ENCODE peak calls at places on chromosomes 13 and 19, in six cellular contexts. U is WTC11, O is K562, J is H1, N is GM12878, D is HepG2. P is an unnamed sample.

GRCh38 chr13:39875583-39875982 is 220.1 kb downstream of the COG6 start:
- DNase-seq in U (no peak), O (no peak), J (no peak), N (no peak), D (no peak), P (no peak)

GRCh38 chr19:15422311-15423075 is 3.7 kb upstream of the AKAP8L start:
- DNase-seq in U (no peak), O (no peak), J (no peak), N (no peak), D (no peak), P (no peak)

GRCh38 chr13:63307239-63307638 is 1891.6 kb upstream of the PCDH20 start:
- DNase-seq in U (no peak), O (no peak), J (no peak), N (no peak), D (no peak), P (no peak)

GRCh38 chr19:31784631-31785237 is 435.5 kb upstream of the TSHZ3 start:
- DNase-seq in U (no peak), O (no peak), J (no peak), N (no peak), D (no peak), P (no peak)

GRCh38 chr13:81488021-81488420 is 1147.1 kb upstream of the SPRY2 start:
- DNase-seq in U (no peak), O (no peak), J (no peak), N (no peak), D (no peak), P (no peak)

GRCh38 chr19:4327252-4327876 is 11.3 kb downstream of the STAP2 start:
- DNase-seq in U (peak), O (peak), J (peak), N (no peak), D (no peak), P (peak)

GRCh38 chr19:41427647-41428480 is 690 bp upstream of the B3GNT8 start:
- DNase-seq in U (peak), O (peak), J (peak), N (no peak), D (no peak), P (peak)

GRCh38 chr19:45632468-45633196 is 6.6 kb downstream of the EML2 start:
- DNase-seq in U (peak), O (peak), J (peak), N (no peak), D (no peak), P (peak)

GRCh38 chr13:27607125-27607524 is 13.2 kb downstream of the LNX2 start:
- DNase-seq in U (no peak), O (peak), J (no peak), N (no peak), D (peak), P (no peak)

GRCh38 chr19:35301961-35302360 is 10.0 kb downstream of the MAG start:
- DNase-seq in U (no peak), O (no peak), J (no peak), N (no peak), D (no peak), P (no peak)

GRCh38 chr13:46747031-46747820 is 49.7 kb downstream of the ESD start:
- DNase-seq in U (no peak), O (no peak), J (no peak), N (no peak), D (peak), P (no peak)

GRCh38 chr19:1837625-1838105 is 10.6 kb downstream of the REXO1 start:
- DNase-seq in U (peak), O (peak), J (peak), N (no peak), D (peak), P (peak)

GRCh38 chr19:5340637-5341447 is at the start of gene PTPRS:
- DNase-seq in U (peak), O (peak), J (peak), N (no peak), D (peak), P (peak)

GRCh38 chr19:17289489-17289888 is 7.8 kb downstream of the ANKLE1 start:
- DNase-seq in U (peak), O (peak), J (peak), N (no peak), D (no peak), P (peak)
- TF ChIP-seq CREB1 in U (no peak), O (no peak), J (no peak), N (no peak), D (no peak), P (no peak)

DNA sequence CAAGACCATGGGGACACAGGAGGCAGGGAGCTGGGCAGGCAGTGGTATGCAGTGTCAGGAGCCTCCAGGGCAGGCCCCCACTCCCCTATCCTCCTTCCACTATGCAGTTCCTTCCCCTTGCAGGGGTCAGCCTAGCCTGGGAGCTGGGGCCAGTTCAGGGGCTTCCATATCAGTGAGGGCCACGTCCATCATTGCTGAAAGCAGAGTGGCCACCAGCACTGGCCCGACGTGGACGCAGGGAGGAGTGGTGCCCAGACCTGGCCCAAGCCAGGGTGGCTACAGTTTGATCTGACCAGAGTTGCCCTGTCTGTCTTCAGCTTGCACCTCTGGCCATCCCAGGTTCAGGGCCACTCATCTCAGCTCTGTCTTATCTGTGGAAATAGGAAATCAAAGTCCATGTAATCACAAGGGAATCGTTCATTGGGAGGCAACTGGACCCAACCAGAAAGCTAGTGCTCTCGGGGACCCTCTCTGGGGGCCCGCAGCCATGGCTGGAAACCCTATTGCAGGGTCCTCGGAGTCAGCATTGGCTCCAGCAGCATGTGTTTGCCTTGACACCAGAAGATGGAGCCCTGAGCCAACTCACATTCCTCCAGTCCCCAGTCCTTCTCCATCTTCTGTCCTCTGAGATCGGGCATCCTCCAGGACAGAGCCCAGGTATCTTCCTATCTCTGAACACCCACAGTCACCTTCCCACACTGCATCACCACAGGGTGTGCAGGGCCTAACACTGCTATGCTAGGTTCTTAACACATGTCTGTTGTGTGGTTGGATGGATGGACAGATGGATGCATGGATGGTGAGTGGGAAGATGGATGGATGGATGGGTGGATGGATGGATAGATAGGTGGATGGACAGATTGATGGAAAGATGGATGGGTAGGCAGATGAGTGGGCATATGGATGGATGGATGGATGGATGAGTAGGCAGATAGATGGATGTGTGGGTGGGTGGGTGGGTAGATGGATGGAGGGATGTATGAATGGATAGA is 75.7 kb upstream of the KCTD15 start:
- DNase-seq in U (no peak), O (peak), J (no peak), N (no peak), D (peak), P (no peak)
- TF ChIP-seq CREB1 in U (no peak), O (no peak), J (no peak), N (no peak), D (no peak), P (no peak)

DNA sequence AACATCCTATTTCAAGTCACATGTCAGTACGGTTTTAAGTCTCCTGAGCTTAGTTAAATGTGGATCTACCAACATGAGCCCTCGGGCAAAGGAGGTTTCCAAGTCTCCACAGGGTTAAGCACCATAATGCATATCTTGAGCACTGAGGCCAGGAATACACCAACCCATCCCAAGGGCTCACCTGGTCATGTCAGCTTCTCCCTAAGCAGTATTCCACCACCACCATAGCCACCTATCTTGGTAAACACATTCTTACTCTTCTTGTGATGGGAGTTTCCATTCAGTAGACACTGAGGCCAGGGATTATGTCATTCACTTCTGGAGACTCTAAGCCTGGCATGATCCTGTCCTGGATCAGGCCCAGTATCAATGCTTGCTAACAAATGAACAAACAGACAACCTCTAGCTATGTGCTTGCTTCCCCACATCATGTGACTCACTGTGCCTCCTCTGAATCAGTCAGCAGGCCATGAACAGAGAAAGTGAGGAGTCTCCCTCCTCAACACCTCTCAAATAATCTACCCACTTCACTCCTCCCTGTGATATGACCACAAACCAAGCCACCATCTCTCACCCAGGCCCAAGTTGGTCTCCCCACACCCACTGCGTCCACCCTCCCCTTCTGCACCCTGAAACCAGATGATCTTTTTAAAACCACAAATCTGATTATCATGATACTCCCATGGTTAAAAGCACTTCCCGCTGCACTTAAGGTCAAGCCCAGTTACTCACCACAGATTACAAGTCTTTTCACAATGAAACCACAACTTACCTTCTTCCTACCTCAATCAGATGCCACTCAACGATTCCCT is 5.8 kb downstream of the PEG3 start:
- DNase-seq in U (no peak), O (no peak), J (no peak), N (no peak), D (no peak), P (no peak)
- TF ChIP-seq CREB1 in U (no peak), O (no peak), J (no peak), N (no peak), D (no peak), P (no peak)

GRCh38 chr13:109567315-109567714 is 219.1 kb downstream of the IRS2 start:
- DNase-seq in U (no peak), O (no peak), J (no peak), N (no peak), D (no peak), P (no peak)
- TF ChIP-seq CREB1 in U (no peak), O (no peak), J (no peak), N (no peak), D (no peak), P (no peak)

GRCh38 chr13:50733392-50733791 is 110.1 kb downstream of the DLEU7 start:
- DNase-seq in U (no peak), O (no peak), J (no peak), N (no peak), D (no peak), P (no peak)

GRCh38 chr13:50730496-50731171 is 112.9 kb downstream of the DLEU7 start:
- DNase-seq in U (no peak), O (no peak), J (no peak), N (no peak), D (no peak), P (no peak)

GRCh38 chr13:50731400-50731799 is 112.1 kb downstream of the DLEU7 start:
- DNase-seq in U (no peak), O (no peak), J (no peak), N (peak), D (no peak), P (no peak)

GRCh38 chr13:50735071-50735470 is 108.4 kb downstream of the DLEU7 start:
- DNase-seq in U (no peak), O (no peak), J (no peak), N (no peak), D (no peak), P (no peak)

DNA sequence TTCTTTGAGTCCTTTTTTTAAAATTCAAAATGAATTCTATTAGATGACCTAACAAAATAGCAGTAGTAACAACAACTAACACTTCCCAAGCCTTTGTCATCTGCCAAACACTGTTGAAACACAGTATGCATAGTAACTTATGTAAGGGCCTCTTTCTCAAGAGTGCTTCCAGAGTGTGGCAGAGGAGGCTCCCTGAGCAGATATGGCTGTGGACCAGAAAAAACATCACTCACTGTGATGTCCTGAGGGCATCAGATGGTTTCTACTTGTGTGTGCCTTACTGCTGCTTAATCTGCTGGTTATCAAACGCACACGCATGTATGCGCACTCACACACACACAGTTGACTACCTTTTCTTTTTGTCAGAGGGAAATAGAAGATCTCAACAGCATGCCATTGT is 110.8 kb downstream of the DLEU7 start:
- DNase-seq in U (no peak), O (no peak), J (no peak), N (no peak), D (no peak), P (no peak)
- TF ChIP-seq CREB1 in U (no peak), O (no peak), J (no peak), N (no peak), D (no peak), P (no peak)

GRCh38 chr13:107845911-107846310 is 369.4 kb downstream of the LIG4 start:
- DNase-seq in U (no peak), O (no peak), J (no peak), N (no peak), D (no peak), P (no peak)

GRCh38 chr13:107843281-107843680 is 372.1 kb downstream of the LIG4 start:
- DNase-seq in U (no peak), O (no peak), J (no peak), N (no peak), D (no peak), P (peak)

GRCh38 chr13:107842562-107843180 is 372.7 kb downstream of the LIG4 start:
- DNase-seq in U (no peak), O (no peak), J (no peak), N (no peak), D (no peak), P (no peak)

GRCh38 chr13:107847406-107847805 is 367.9 kb downstream of the LIG4 start:
- DNase-seq in U (no peak), O (no peak), J (no peak), N (no peak), D (no peak), P (peak)

GRCh38 chr13:107846642-107847041 is 368.7 kb downstream of the LIG4 start:
- DNase-seq in U (no peak), O (no peak), J (no peak), N (no peak), D (no peak), P (no peak)
- TF ChIP-seq CREB1 in U (no peak), O (no peak), J (no peak), N (no peak), D (no peak), P (no peak)

DNA sequence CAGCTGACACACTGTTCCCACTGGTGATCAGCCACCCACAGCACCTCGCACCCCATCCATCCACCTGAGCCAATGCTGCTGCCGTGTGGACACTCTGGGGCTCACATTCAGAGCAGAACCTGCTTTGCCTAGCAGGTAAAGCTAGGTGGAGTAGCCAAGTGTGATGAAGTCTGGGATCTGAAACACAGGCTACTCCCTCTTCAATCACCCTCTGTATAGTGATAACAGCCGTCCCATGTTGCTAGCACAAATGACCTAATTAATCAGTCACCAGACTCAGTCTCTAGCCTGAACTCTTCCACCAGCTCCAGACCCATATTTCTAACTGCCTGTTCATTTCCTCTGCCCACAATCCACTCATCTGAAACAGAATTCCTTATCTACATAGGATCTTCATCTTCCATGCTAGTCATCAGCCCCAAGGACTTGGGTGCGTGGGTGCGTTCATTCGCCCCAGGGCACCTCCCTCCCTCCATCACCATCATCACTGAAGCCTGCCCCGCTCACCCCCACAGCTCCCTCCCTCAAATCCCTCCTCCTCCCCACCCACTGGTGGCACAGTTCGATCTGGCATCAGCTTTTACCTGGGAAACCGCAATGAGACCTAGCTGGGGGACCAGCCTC is 19.8 kb downstream of the STK24 start:
- DNase-seq in U (no peak), O (peak), J (no peak), N (no peak), D (no peak), P (no peak)
- TF ChIP-seq CREB1 in U (no peak), O (no peak), J (no peak), N (no peak), D (no peak), P (no peak)

GRCh38 chr13:76512676-76513277 is 373.4 kb downstream of the KCTD12 start:
- DNase-seq in U (no peak), O (no peak), J (no peak), N (no peak), D (no peak), P (no peak)
- TF ChIP-seq CREB1 in U (no peak), O (no peak), J (no peak), N (no peak), D (no peak), P (no peak)